ENCODE peak calls at places on chromosomes 12 and 14, in four cellular contexts. D is EL, P is AG09319, F is cardiac fibroblast. L is an unnamed sample.

GRCh38 chr12:97464241-97465011 is 1.8 kb downstream of the RMST start:
- DNase-seq in P (no peak), D (no peak), F (no peak), L (peak; percentile 62)

GRCh38 chr14:55237999-55238680 is 33.1 kb upstream of the FBXO34 start:
- DNase-seq in D (no peak), P (no peak), F (no peak), L (no peak)

GRCh38 chr14:54085137-54085810 is 128.6 kb upstream of the BMP4 start:
- DNase-seq in P (no peak), F (no peak), D (peak; percentile 9), L (no peak)

GRCh38 chr14:75280831-75281690 is 2.4 kb downstream of the FOS start:
- DNase-seq in F (peak; percentile 9), P (no peak), D (no peak), L (no peak)

GRCh38 chr14:52950410-52950897 is 396 bp downstream of the FERMT2 start:
- DNase-seq in D (peak; percentile 61), F (peak; percentile 49), P (no peak), L (peak; percentile 67)

GRCh38 chr14:91780452-91780851 is 48.6 kb upstream of the CATSPERB start:
- DNase-seq in F (no peak), P (no peak), D (no peak), L (no peak)

GRCh38 chr12:114687802-114688201 is 3.8 kb upstream of the TBX3 start:
- DNase-seq in D (peak; percentile 29), P (no peak), F (no peak), L (no peak)

GRCh38 chr12:24584032-24584675 is 364.7 kb downstream of the BCAT1 start:
- DNase-seq in P (no peak), F (no peak), D (no peak), L (no peak)

GRCh38 chr14:54398028-54398368 is 1.2 kb downstream of the CDKN3 start:
- DNase-seq in P (no peak), D (no peak), F (no peak), L (no peak)

GRCh38 chr14:59377991-59378720 is 87.0 kb downstream of the GPR135 start:
- DNase-seq in P (no peak), D (no peak), F (no peak), L (no peak)

GRCh38 chr14:101288436-101289229 is 272.7 kb upstream of the DIO3 start:
- DNase-seq in D (no peak), F (no peak), P (no peak), L (no peak)

GRCh38 chr12:32906407-32907165 is 10.0 kb upstream of the PKP2 start:
- DNase-seq in F (no peak), D (no peak), P (no peak), L (no peak)

GRCh38 chr12:130139971-130140547 is 22.2 kb upstream of the FZD10 start:
- DNase-seq in F (no peak), P (no peak), D (no peak), L (peak; percentile 62)

GRCh38 chr12:6053541-6053940 is 70.9 kb downstream of the VWF start:
- DNase-seq in D (peak; percentile 71), P (no peak), F (peak; percentile 59), L (no peak)

GRCh38 chr12:26271889-26272492 is 76.6 kb downstream of the SSPN start:
- DNase-seq in D (peak; percentile 86), F (peak; percentile 98), P (no peak), L (no peak)

GRCh38 chr14:76720382-76720813 is 40.9 kb upstream of the VASH1 start:
- DNase-seq in P (no peak), F (peak; percentile 44), D (peak; percentile 55), L (peak; percentile 71)

GRCh38 chr12:57592551-57593165 is 1.7 kb downstream of the PIP4K2C start:
- DNase-seq in F (peak; percentile 15), P (no peak), D (peak; percentile 58), L (no peak)

GRCh38 chr12:89216141-89216952 is 136.0 kb downstream of the DUSP6 start:
- DNase-seq in F (no peak), P (no peak), D (no peak), L (no peak)

GRCh38 chr14:75979641-75980422 is 2.0 kb downstream of the TGFB3 start:
- DNase-seq in F (no peak), P (no peak), D (no peak), L (peak; percentile 22)

GRCh38 chr14:34403646-34404045 is 58.4 kb downstream of the SPTSSA start:
- DNase-seq in F (no peak), D (no peak), P (no peak), L (no peak)

GRCh38 chr12:85301054-85301453 is 21.0 kb downstream of the ALX1 start:
- DNase-seq in D (no peak), P (no peak), F (no peak), L (no peak)

GRCh38 chr14:90541076-90541634 is 144.3 kb downstream of the CALM1 start:
- DNase-seq in D (no peak), F (no peak), P (no peak), L (no peak)

GRCh38 chr12:49027846-49028245 is 9.3 kb upstream of the PRKAG1 start:
- DNase-seq in F (no peak), P (no peak), D (no peak), L (no peak)

GRCh38 chr14:90428676-90429075 is 31.8 kb downstream of the CALM1 start:
- DNase-seq in D (no peak), P (no peak), F (no peak), L (no peak)

GRCh38 chr12:113448874-113449273 is 22.8 kb downstream of the LHX5 start:
- DNase-seq in P (no peak), D (no peak), F (no peak), L (no peak)

GRCh38 chr12:12020762-12021161 is 50.0 kb upstream of the BCL2L14 start:
- DNase-seq in P (no peak), F (no peak), D (no peak), L (no peak)

GRCh38 chr12:111643428-111643826 is 42.3 kb downstream of the BRAP start:
- DNase-seq in F (peak; percentile 28), P (no peak), D (peak; percentile 20), L (peak; percentile 5)

GRCh38 chr12:52044284-52044983 is 6.8 kb upstream of the NR4A1 start:
- DNase-seq in F (peak; percentile 91), D (no peak), P (peak; percentile 96), L (no peak)

GRCh38 chr14:92294506-92294905 is 28.5 kb upstream of the SLC24A4 start:
- DNase-seq in F (no peak), P (no peak), D (no peak), L (no peak)

GRCh38 chr12:55582066-55582465 is 9.8 kb downstream of the OR2AP1 start:
- DNase-seq in F (no peak), D (no peak), P (no peak), L (no peak)

GRCh38 chr14:105865904-105866840 is 339.8 kb downstream of the TMEM121 start:
- DNase-seq in F (no peak), D (no peak), P (no peak), L (no peak)

GRCh38 chr12:110058875-110059615 is 10.7 kb upstream of the C12orf76 start:
- DNase-seq in D (no peak), P (no peak), F (no peak), L (no peak)

GRCh38 chr12:28550757-28551381 is 360.6 kb downstream of the CCDC91 start:
- DNase-seq in P (peak; percentile 47), F (peak; percentile 82), D (peak; percentile 56), L (no peak)

GRCh38 chr12:30691122-30691879 is 4.4 kb downstream of the IPO8 start:
- DNase-seq in F (peak; percentile 79), D (peak; percentile 81), P (peak; percentile 42), L (peak; percentile 54)

GRCh38 chr12:110826592-110827200 is 20.1 kb upstream of the CCDC63 start:
- DNase-seq in P (peak; percentile 34), D (peak; percentile 88), F (peak; percentile 91), L (peak; percentile 75)

L was measured in SHP77.